ENCODE peak calls at places on chromosomes 11 and 22, in nine cellular contexts. G is psoas muscle, S is right atrium auricular region, E is HL-60, K is cardiac muscle cell, F is uterus, D is stomach, X is lower lobe of right lung, M is WERI-Rb-1. U is an unnamed sample.
A peak's percentile ranks its signal among the peaks of the same experiment; 100 is the strongest.

GRCh38 chr11:7544021-7544420 is 30.2 kb downstream of the PPFIBP2 start:
- DNase-seq in F (no peak), D (no peak), X (no peak), E (no peak), M (no peak), K (no peak), S (no peak), G (no peak), U (no peak)

GRCh38 chr11:74237541-74237940 is 66.5 kb downstream of the PPME1 start:
- DNase-seq in F (no peak), S (no peak), G (no peak), X (no peak), E (no peak), M (no peak), K (no peak), D (no peak), U (no peak)

GRCh38 chr11:74330065-74330858 is 18.8 kb upstream of the P4HA3 start:
- DNase-seq in G (no peak), X (no peak), S (no peak), E (no peak), F (no peak), D (no peak), M (no peak), K (no peak), U (no peak)

GRCh38 chr22:30481711-30482110 is 9.9 kb upstream of the SEC14L3 start:
- DNase-seq in G (no peak), X (no peak), S (no peak), K (no peak), D (no peak), M (no peak), E (no peak), F (no peak), U (no peak)

GRCh38 chr11:44964526-44965209 is 14.0 kb upstream of the TP53I11 start:
- DNase-seq in E (no peak), X (peak; percentile 83), K (no peak), G (no peak), D (no peak), F (no peak), M (peak; percentile 87), S (no peak), U (no peak)

GRCh38 chr11:45025716-45026492 is 75.2 kb upstream of the TP53I11 start:
- DNase-seq in S (peak; percentile 60), E (peak; percentile 77), K (no peak), D (no peak), G (peak; percentile 66), M (no peak), F (peak; percentile 37), X (no peak), U (no peak)

GRCh38 chr11:77187105-77187750 is 59.2 kb downstream of the MYO7A start:
- DNase-seq in K (no peak), E (no peak), M (no peak), F (no peak), G (no peak), S (no peak), D (no peak), X (no peak), U (no peak)

GRCh38 chr11:69981119-69981770 is 96.9 kb upstream of the ANO1 start:
- DNase-seq in K (peak; percentile 24), D (no peak), M (peak; percentile 22), G (no peak), E (no peak), F (no peak), X (no peak), S (no peak), U (peak; percentile 72)

GRCh38 chr11:67306769-67307544 is 3.6 kb downstream of the SSH3 start:
- DNase-seq in E (no peak), F (no peak), X (no peak), G (no peak), M (no peak), D (peak; percentile 20), K (no peak), S (no peak), U (no peak)

GRCh38 chr11:106101370-106101769 is 23.9 kb downstream of the AASDHPPT start:
- DNase-seq in M (no peak), E (no peak), K (no peak), X (no peak), G (no peak), F (no peak), D (no peak), S (no peak), U (no peak)

GRCh38 chr22:31091106-31091975 is 10.2 kb downstream of the SMTN start:
- DNase-seq in S (no peak), F (peak; percentile 88), E (no peak), M (no peak), X (no peak), K (no peak), D (no peak), G (no peak), U (peak; percentile 83)

GRCh38 chr11:122317337-122317736 is 201.3 kb upstream of the BLID start:
- DNase-seq in M (no peak), F (no peak), X (no peak), K (no peak), G (no peak), D (no peak), S (no peak), E (no peak), U (no peak)

GRCh38 chr11:2143652-2144548 is 4.7 kb upstream of the IGF2 start:
- DNase-seq in S (no peak), K (peak; percentile 44), G (no peak), D (no peak), F (no peak), E (no peak), X (no peak), M (no peak), U (peak; percentile 88)

GRCh38 chr11:2144549-2145220 is 5.5 kb upstream of the IGF2 start:
- DNase-seq in X (no peak), F (no peak), E (no peak), M (no peak), G (no peak), D (no peak), S (no peak), K (no peak), U (no peak)

GRCh38 chr11:2148253-2149000 is 9.2 kb upstream of the IGF2 start:
- DNase-seq in K (no peak), G (no peak), D (no peak), E (no peak), F (no peak), M (no peak), X (no peak), S (no peak), U (no peak)

GRCh38 chr11:2147391-2147790 is 8.2 kb upstream of the IGF2 start:
- DNase-seq in E (no peak), G (no peak), M (no peak), X (no peak), S (no peak), F (no peak), D (no peak), K (no peak), U (no peak)

DNA sequence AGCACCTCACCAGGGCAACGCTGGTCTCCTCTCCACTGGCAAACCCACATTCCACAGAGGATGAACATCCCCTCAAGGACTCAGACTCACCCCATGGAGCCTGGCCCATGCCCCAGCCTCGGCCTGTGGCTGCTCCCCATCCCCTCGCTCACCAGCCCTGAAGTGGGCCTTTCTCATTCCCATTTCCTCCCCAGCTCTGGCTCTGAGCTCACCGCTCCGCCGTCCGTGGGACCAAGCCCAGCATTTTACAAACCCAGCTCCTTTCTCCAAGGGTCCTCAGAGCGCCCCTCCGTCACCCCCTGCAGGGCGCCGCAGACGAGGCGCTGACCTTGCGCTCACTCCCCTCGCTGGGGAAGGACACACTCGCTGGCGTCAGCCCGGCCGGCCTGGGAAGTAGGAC is 6.9 kb upstream of the IGF2 start:
- DNase-seq in E (no peak), S (no peak), G (no peak), K (no peak), D (no peak), M (no peak), F (no peak), X (no peak), U (no peak)
- H3K27me3 ChIP-seq in E (peaks cover 89% of the 10 kb centered on the region), S (peaks cover 20% of the 10 kb centered on the region), G (peaks cover 63% of the 10 kb centered on the region), K (peaks cover 80% of the 10 kb centered on the region), D (peaks cover 100% of the 10 kb centered on the region), M (peaks cover 98% of the 10 kb centered on the region), F (peaks cover 9% of the 10 kb centered on the region), X (peaks cover 94% of the 10 kb centered on the region), U (peaks cover 82% of the 10 kb centered on the region)

DNA sequence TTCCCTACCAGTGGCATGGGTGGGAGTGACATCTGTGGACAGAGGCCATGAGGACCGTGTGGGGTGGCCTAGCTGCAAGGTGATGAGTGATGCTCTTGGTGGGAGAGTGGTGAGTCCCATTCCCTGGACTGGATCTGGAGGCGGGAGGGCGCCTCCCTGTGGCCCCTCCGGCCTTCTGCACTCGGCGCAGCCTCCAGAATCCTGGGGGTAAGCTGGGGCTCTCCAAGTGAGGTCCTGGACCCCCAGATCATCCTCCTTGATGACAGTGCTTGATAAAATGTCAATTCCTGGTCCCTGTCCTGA is 32.3 kb upstream of the PRR5 start:
- DNase-seq in F (no peak), E (no peak), S (no peak), X (no peak), D (no peak), G (no peak), M (peak; percentile 58), K (peak; percentile 47), U (peak; percentile 89)
- H3K4me3 ChIP-seq in F (no peak overlapping the region), E (no peak overlapping the region), S (no peak overlapping the region), X (peak overlapping the region; percentile 51), D (peak overlapping the region; percentile 76), G (peak overlapping the region; percentile 58), M (no peak overlapping the region), K (no peak overlapping the region), U (peak overlapping the region; percentile 52)

DNA sequence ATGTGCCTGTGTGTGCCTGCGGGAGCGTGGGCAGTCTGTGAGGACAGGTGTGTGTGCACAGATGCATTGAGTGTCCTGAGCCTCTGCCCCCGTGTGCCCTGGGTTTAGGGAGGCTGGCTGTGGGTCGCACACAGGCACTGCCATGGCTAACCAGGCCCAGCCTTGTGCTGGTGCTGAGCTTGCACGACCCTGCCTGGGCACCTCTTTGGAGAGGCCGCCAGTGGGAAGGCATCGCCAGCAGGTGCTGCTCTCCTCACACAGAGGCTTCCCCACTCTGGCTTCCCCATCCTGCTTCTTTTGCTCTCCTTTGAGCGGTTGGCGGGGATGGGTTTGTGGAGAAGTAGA is 4.1 kb downstream of the WNT7B start:
- DNase-seq in E (no peak), K (no peak), D (no peak), X (no peak), M (no peak), F (no peak), G (no peak), S (no peak), U (peak; percentile 57)
- H3K27me3 ChIP-seq in E (peaks cover 76% of the 10 kb centered on the region), K (peaks cover 98% of the 10 kb centered on the region), D (peaks cover 100% of the 10 kb centered on the region), X (peaks cover 87% of the 10 kb centered on the region), M (peaks cover 83% of the 10 kb centered on the region), F (peaks cover 23% of the 10 kb centered on the region), G (peaks cover 94% of the 10 kb centered on the region), S (peaks cover 35% of the 10 kb centered on the region), U (peaks cover 76% of the 10 kb centered on the region)

DNA sequence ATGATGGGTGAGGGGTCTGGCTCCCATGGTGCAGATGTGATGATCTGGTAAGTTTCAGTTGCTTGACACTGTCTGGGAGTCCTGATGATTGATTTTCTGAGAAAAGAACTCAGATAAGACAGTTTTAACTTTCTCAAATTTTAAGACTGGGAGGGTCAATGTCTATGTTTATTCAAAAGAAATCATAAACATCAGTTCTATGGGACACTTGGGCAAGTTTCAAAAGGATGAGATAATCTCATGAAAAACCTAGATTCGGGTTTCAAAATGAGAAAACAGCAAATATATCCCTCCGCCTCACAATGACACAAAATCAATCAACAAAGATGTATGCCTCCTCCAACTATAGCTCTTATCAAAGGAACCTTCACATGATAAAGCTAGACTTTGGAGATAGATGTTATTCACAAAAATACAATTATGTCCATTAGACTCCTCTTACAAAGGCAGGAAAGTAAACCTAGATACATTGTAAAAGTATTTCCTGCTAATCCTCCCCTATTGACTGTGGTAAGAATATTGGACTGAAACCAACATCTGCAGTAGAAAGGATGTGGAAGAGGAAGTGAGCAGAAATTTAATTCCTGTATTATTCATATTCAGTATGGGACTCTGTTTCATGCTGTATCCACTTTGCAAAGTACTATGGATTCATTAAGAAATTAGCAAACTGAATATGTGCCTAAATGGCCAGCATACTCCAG is 21.6 kb downstream of the SVIP start:
- DNase-seq in X (no peak), K (no peak), D (no peak), G (no peak), E (no peak), S (no peak), M (no peak), F (no peak), U (no peak)
- H3K4me3 ChIP-seq in X (no peak overlapping the region), K (no peak overlapping the region), D (no peak overlapping the region), G (no peak overlapping the region), E (no peak overlapping the region), S (no peak overlapping the region), M (no peak overlapping the region), F (no peak overlapping the region), U (no peak overlapping the region)

U was measured in H7.